ENCODE peak calls at places on chromosomes 1 and 21, in nine cellular contexts. One of them, this sample, is unnamed.

GRCh38 chr1:81998165-81998564 is 197.4 kb downstream of the ADGRL2 start:
- DNase-seq in sigmoid colon: no peak
- DNase-seq in heart left ventricle: no peak
- DNase-seq in breast epithelium: peak; percentile 33
- DNase-seq in mesenchymal stem cell: peak; percentile 14
- DNase-seq in CD8-positive, alpha-beta T cell: no peak
- DNase-seq in fibroblast of lung: no peak
- DNase-seq in heart right ventricle: peak; percentile 6
- DNase-seq in mesendoderm: no peak
- DNase-seq in this sample: no peak

GRCh38 chr1:235077571-235078479 is 50.8 kb downstream of the TOMM20 start:
- DNase-seq in sigmoid colon: no peak
- DNase-seq in heart left ventricle: no peak
- DNase-seq in breast epithelium: no peak
- DNase-seq in mesenchymal stem cell: peak; percentile 51
- DNase-seq in CD8-positive, alpha-beta T cell: no peak
- DNase-seq in fibroblast of lung: peak; percentile 72
- DNase-seq in heart right ventricle: no peak
- DNase-seq in mesendoderm: no peak
- DNase-seq in this sample: no peak

GRCh38 chr1:34864759-34865158 is 5.2 kb upstream of the SMIM12 start:
- DNase-seq in sigmoid colon: no peak
- DNase-seq in heart left ventricle: no peak
- DNase-seq in breast epithelium: no peak
- DNase-seq in mesenchymal stem cell: no peak
- DNase-seq in CD8-positive, alpha-beta T cell: no peak
- DNase-seq in fibroblast of lung: no peak
- DNase-seq in heart right ventricle: no peak
- DNase-seq in mesendoderm: no peak
- DNase-seq in this sample: no peak

GRCh38 chr1:118322369-118322768 is 137.3 kb upstream of the SPAG17 start:
- DNase-seq in sigmoid colon: no peak
- DNase-seq in heart left ventricle: no peak
- DNase-seq in breast epithelium: no peak
- DNase-seq in mesenchymal stem cell: no peak
- DNase-seq in CD8-positive, alpha-beta T cell: no peak
- DNase-seq in fibroblast of lung: no peak
- DNase-seq in heart right ventricle: no peak
- DNase-seq in mesendoderm: no peak
- DNase-seq in this sample: no peak

GRCh38 chr1:201153474-201154388 is 543 bp downstream of the TMEM9 start:
- DNase-seq in sigmoid colon: no peak
- DNase-seq in heart left ventricle: no peak
- DNase-seq in breast epithelium: no peak
- DNase-seq in mesenchymal stem cell: no peak
- DNase-seq in CD8-positive, alpha-beta T cell: no peak
- DNase-seq in fibroblast of lung: no peak
- DNase-seq in heart right ventricle: no peak
- DNase-seq in mesendoderm: peak; percentile 70
- DNase-seq in this sample: no peak

GRCh38 chr1:12620142-12620865 is 2.3 kb upstream of the DHRS3 start:
- DNase-seq in sigmoid colon: no peak
- DNase-seq in heart left ventricle: no peak
- DNase-seq in breast epithelium: peak; percentile 75
- DNase-seq in mesenchymal stem cell: no peak
- DNase-seq in CD8-positive, alpha-beta T cell: peak; percentile 15
- DNase-seq in fibroblast of lung: no peak
- DNase-seq in heart right ventricle: no peak
- DNase-seq in mesendoderm: no peak
- DNase-seq in this sample: no peak

GRCh38 chr1:209889077-209889418 is 49.0 kb upstream of the SYT14 start:
- DNase-seq in sigmoid colon: no peak
- DNase-seq in heart left ventricle: no peak
- DNase-seq in breast epithelium: no peak
- DNase-seq in mesenchymal stem cell: no peak
- DNase-seq in CD8-positive, alpha-beta T cell: no peak
- DNase-seq in fibroblast of lung: no peak
- DNase-seq in heart right ventricle: no peak
- DNase-seq in mesendoderm: no peak
- DNase-seq in this sample: no peak

GRCh38 chr1:112904071-112904830 is 51.7 kb downstream of the SLC16A1 start:
- DNase-seq in sigmoid colon: no peak
- DNase-seq in heart left ventricle: no peak
- DNase-seq in breast epithelium: no peak
- DNase-seq in mesenchymal stem cell: peak; percentile 82
- DNase-seq in CD8-positive, alpha-beta T cell: peak; percentile 11
- DNase-seq in fibroblast of lung: peak; percentile 81
- DNase-seq in heart right ventricle: no peak
- DNase-seq in mesendoderm: peak; percentile 59
- DNase-seq in this sample: no peak

GRCh38 chr1:79682478-79682877 is 675.9 kb upstream of the ADGRL4 start:
- DNase-seq in sigmoid colon: no peak
- DNase-seq in heart left ventricle: no peak
- DNase-seq in breast epithelium: no peak
- DNase-seq in mesenchymal stem cell: no peak
- DNase-seq in CD8-positive, alpha-beta T cell: no peak
- DNase-seq in fibroblast of lung: no peak
- DNase-seq in heart right ventricle: no peak
- DNase-seq in mesendoderm: no peak
- DNase-seq in this sample: no peak

GRCh38 chr1:166920561-166921475 is 44.8 kb upstream of the TADA1 start:
- DNase-seq in sigmoid colon: peak; percentile 63
- DNase-seq in heart left ventricle: peak; percentile 20
- DNase-seq in breast epithelium: no peak
- DNase-seq in mesenchymal stem cell: peak; percentile 37
- DNase-seq in CD8-positive, alpha-beta T cell: no peak
- DNase-seq in fibroblast of lung: no peak
- DNase-seq in heart right ventricle: no peak
- DNase-seq in mesendoderm: peak; percentile 71
- DNase-seq in this sample: no peak

GRCh38 chr21:36966066-36966845 is at the start of gene HLCS:
- DNase-seq in sigmoid colon: peak; percentile 85
- DNase-seq in heart left ventricle: peak; percentile 75
- DNase-seq in breast epithelium: peak; percentile 48
- DNase-seq in mesenchymal stem cell: peak; percentile 55
- DNase-seq in CD8-positive, alpha-beta T cell: peak; percentile 74
- DNase-seq in fibroblast of lung: peak; percentile 49
- DNase-seq in heart right ventricle: peak; percentile 43
- DNase-seq in mesendoderm: peak; percentile 83
- DNase-seq in this sample: peak; percentile 71

DNA sequence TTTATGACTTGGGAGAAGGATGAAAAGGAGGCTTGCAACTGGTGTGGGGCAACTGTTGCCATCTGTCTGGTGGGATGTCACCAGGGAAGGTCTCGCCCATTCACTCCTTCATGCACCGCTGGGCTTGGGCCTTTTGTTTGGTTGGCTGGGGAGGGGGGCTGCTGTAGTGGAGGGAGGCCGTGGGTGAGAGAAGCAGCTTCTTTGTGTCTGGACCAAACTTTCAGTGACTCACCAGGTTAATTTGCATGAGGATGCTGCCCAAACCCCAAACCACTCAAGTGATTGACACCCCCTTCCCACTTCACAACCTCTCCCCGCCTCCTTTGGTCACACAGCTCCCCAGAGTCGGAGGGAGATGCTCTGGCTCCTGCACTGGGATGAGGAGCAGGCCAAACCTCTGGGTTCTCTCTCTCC is 19.7 kb downstream of the BTG2 start:
- DNase-seq in sigmoid colon: no peak
- DNase-seq in heart left ventricle: no peak
- DNase-seq in breast epithelium: no peak
- DNase-seq in mesenchymal stem cell: no peak
- DNase-seq in CD8-positive, alpha-beta T cell: peak; percentile 61
- DNase-seq in fibroblast of lung: no peak
- DNase-seq in heart right ventricle: no peak
- DNase-seq in mesendoderm: peak; percentile 19
- DNase-seq in this sample: no peak
- H3K27ac ChIP-seq in sigmoid colon: peak overlapping the region; percentile 49
- H3K27ac ChIP-seq in heart left ventricle: peak overlapping the region; percentile 95
- H3K27ac ChIP-seq in breast epithelium: peak overlapping the region; percentile 92
- H3K27ac ChIP-seq in mesenchymal stem cell: no peak overlapping the region
- H3K27ac ChIP-seq in CD8-positive, alpha-beta T cell: peak overlapping the region; percentile 59
- H3K27ac ChIP-seq in fibroblast of lung: no peak overlapping the region
- H3K27ac ChIP-seq in heart right ventricle: peak overlapping the region; percentile 97
- H3K27ac ChIP-seq in mesendoderm: no peak overlapping the region
- H3K27ac ChIP-seq in this sample: peak overlapping the region; percentile 92

GRCh38 chr1:225699336-225699735 is 46.4 kb upstream of the ENAH start:
- DNase-seq in sigmoid colon: no peak
- DNase-seq in heart left ventricle: no peak
- DNase-seq in breast epithelium: no peak
- DNase-seq in mesenchymal stem cell: peak; percentile 40
- DNase-seq in CD8-positive, alpha-beta T cell: no peak
- DNase-seq in fibroblast of lung: no peak
- DNase-seq in heart right ventricle: no peak
- DNase-seq in mesendoderm: no peak
- DNase-seq in this sample: no peak

GRCh38 chr1:225697437-225697836 is 44.5 kb upstream of the ENAH start:
- DNase-seq in sigmoid colon: peak; percentile 28
- DNase-seq in heart left ventricle: peak; percentile 32
- DNase-seq in breast epithelium: no peak
- DNase-seq in mesenchymal stem cell: peak; percentile 8
- DNase-seq in CD8-positive, alpha-beta T cell: no peak
- DNase-seq in fibroblast of lung: no peak
- DNase-seq in heart right ventricle: peak; percentile 23
- DNase-seq in mesendoderm: no peak
- DNase-seq in this sample: no peak

GRCh38 chr1:225700889-225701465 is 48.1 kb upstream of the ENAH start:
- DNase-seq in sigmoid colon: no peak
- DNase-seq in heart left ventricle: no peak
- DNase-seq in breast epithelium: no peak
- DNase-seq in mesenchymal stem cell: peak; percentile 28
- DNase-seq in CD8-positive, alpha-beta T cell: no peak
- DNase-seq in fibroblast of lung: no peak
- DNase-seq in heart right ventricle: no peak
- DNase-seq in mesendoderm: no peak
- DNase-seq in this sample: no peak

GRCh38 chr1:225695578-225696332 is 42.8 kb upstream of the ENAH start:
- DNase-seq in sigmoid colon: no peak
- DNase-seq in heart left ventricle: no peak
- DNase-seq in breast epithelium: no peak
- DNase-seq in mesenchymal stem cell: peak; percentile 72
- DNase-seq in CD8-positive, alpha-beta T cell: no peak
- DNase-seq in fibroblast of lung: peak; percentile 80
- DNase-seq in heart right ventricle: no peak
- DNase-seq in mesendoderm: no peak
- DNase-seq in this sample: no peak

DNA sequence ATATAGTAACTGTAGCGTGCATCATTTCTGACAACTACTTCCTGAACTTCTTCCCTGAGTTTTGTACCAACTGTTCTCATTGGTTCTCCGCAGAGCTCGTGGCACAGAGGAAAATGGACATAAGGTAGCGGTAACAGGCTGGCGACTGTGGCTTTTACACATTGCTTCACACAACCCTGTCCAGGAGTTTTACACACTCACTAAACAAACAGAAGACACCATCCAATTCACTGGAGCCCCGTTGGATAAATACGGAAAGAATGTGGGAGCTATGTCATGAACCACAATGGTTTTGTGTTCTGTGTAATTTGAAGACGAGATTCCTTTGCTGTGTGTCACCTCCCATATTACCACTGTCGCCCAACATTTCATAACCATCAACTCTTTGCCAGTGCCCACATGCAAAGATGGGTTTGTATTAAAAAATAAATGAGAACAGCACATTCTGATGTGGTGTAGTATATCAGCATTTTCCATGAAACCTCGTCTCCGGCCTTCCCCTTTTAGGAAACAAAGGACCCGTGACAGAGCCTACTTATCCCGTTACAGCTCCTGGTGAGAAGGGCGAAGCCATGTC is 47.3 kb upstream of the ENAH start:
- DNase-seq in sigmoid colon: no peak
- DNase-seq in heart left ventricle: no peak
- DNase-seq in breast epithelium: peak; percentile 78
- DNase-seq in mesenchymal stem cell: peak; percentile 99
- DNase-seq in CD8-positive, alpha-beta T cell: no peak
- DNase-seq in fibroblast of lung: peak; percentile 98
- DNase-seq in heart right ventricle: no peak
- DNase-seq in mesendoderm: peak; percentile 16
- DNase-seq in this sample: no peak
- H3K27ac ChIP-seq in sigmoid colon: no peak overlapping the region
- H3K27ac ChIP-seq in heart left ventricle: no peak overlapping the region
- H3K27ac ChIP-seq in breast epithelium: peak overlapping the region; percentile 80
- H3K27ac ChIP-seq in mesenchymal stem cell: peak overlapping the region; percentile 99
- H3K27ac ChIP-seq in CD8-positive, alpha-beta T cell: no peak overlapping the region
- H3K27ac ChIP-seq in fibroblast of lung: peak overlapping the region; percentile 63
- H3K27ac ChIP-seq in heart right ventricle: no peak overlapping the region
- H3K27ac ChIP-seq in mesendoderm: no peak overlapping the region
- H3K27ac ChIP-seq in this sample: no peak overlapping the region

GRCh38 chr1:165683848-165684485 is 14.4 kb downstream of the ALDH9A1 start:
- DNase-seq in sigmoid colon: no peak
- DNase-seq in heart left ventricle: no peak
- DNase-seq in breast epithelium: no peak
- DNase-seq in mesenchymal stem cell: peak; percentile 18
- DNase-seq in CD8-positive, alpha-beta T cell: no peak
- DNase-seq in fibroblast of lung: peak; percentile 53
- DNase-seq in heart right ventricle: no peak
- DNase-seq in mesendoderm: no peak
- DNase-seq in this sample: no peak

GRCh38 chr1:165686971-165687433 is 11.4 kb downstream of the ALDH9A1 start:
- DNase-seq in sigmoid colon: no peak
- DNase-seq in heart left ventricle: no peak
- DNase-seq in breast epithelium: no peak
- DNase-seq in mesenchymal stem cell: no peak
- DNase-seq in CD8-positive, alpha-beta T cell: no peak
- DNase-seq in fibroblast of lung: no peak
- DNase-seq in heart right ventricle: no peak
- DNase-seq in mesendoderm: no peak
- DNase-seq in this sample: no peak

GRCh38 chr1:165686121-165686970 is 12.0 kb downstream of the ALDH9A1 start:
- DNase-seq in sigmoid colon: no peak
- DNase-seq in heart left ventricle: no peak
- DNase-seq in breast epithelium: no peak
- DNase-seq in mesenchymal stem cell: no peak
- DNase-seq in CD8-positive, alpha-beta T cell: no peak
- DNase-seq in fibroblast of lung: no peak
- DNase-seq in heart right ventricle: no peak
- DNase-seq in mesendoderm: peak; percentile 69
- DNase-seq in this sample: no peak

DNA sequence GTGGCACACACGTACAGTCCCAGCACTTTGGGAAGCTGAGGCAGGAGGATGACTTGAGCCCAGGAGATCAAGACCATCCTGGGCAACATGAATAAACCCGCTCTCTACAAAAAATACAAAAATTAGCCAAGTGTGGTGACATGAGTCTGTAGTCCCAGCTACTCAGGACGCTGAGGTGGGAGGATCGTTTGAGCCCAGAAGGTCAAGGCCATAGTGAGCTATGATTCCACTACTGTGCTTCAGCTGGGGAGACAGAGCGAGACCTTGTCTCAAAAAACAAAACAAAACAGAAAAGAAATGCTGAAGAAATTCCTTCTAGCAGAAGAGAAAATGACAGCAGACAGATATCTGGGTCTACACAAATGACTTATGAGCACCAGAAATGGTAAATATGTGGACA is 10.3 kb downstream of the ALDH9A1 start:
- DNase-seq in sigmoid colon: no peak
- DNase-seq in heart left ventricle: no peak
- DNase-seq in breast epithelium: no peak
- DNase-seq in mesenchymal stem cell: no peak
- DNase-seq in CD8-positive, alpha-beta T cell: no peak
- DNase-seq in fibroblast of lung: no peak
- DNase-seq in heart right ventricle: no peak
- DNase-seq in mesendoderm: no peak
- DNase-seq in this sample: no peak
- H3K27ac ChIP-seq in sigmoid colon: no peak overlapping the region
- H3K27ac ChIP-seq in heart left ventricle: no peak overlapping the region
- H3K27ac ChIP-seq in breast epithelium: no peak overlapping the region
- H3K27ac ChIP-seq in mesenchymal stem cell: no peak overlapping the region
- H3K27ac ChIP-seq in CD8-positive, alpha-beta T cell: no peak overlapping the region
- H3K27ac ChIP-seq in fibroblast of lung: no peak overlapping the region
- H3K27ac ChIP-seq in heart right ventricle: no peak overlapping the region
- H3K27ac ChIP-seq in mesendoderm: no peak overlapping the region
- H3K27ac ChIP-seq in this sample: no peak overlapping the region

GRCh38 chr1:43421396-43421795 is 31.7 kb downstream of the SZT2 start:
- DNase-seq in sigmoid colon: no peak
- DNase-seq in heart left ventricle: no peak
- DNase-seq in breast epithelium: no peak
- DNase-seq in mesenchymal stem cell: no peak
- DNase-seq in CD8-positive, alpha-beta T cell: no peak
- DNase-seq in fibroblast of lung: no peak
- DNase-seq in heart right ventricle: no peak
- DNase-seq in mesendoderm: no peak
- DNase-seq in this sample: no peak
- H3K27ac ChIP-seq in sigmoid colon: no peak overlapping the region
- H3K27ac ChIP-seq in heart left ventricle: no peak overlapping the region
- H3K27ac ChIP-seq in breast epithelium: no peak overlapping the region
- H3K27ac ChIP-seq in mesenchymal stem cell: no peak overlapping the region
- H3K27ac ChIP-seq in CD8-positive, alpha-beta T cell: no peak overlapping the region
- H3K27ac ChIP-seq in fibroblast of lung: no peak overlapping the region
- H3K27ac ChIP-seq in heart right ventricle: no peak overlapping the region
- H3K27ac ChIP-seq in mesendoderm: no peak overlapping the region
- H3K27ac ChIP-seq in this sample: no peak overlapping the region

This sample was measured in substantia nigra.